ENCODE peak calls at places on chromosome 18, in seven cellular contexts. C is DND-41, I is psoas muscle, G is HFF-Myc, X is lower lobe of right lung, K is MM.1S, L is tibial nerve. V is an unnamed sample.

GRCh38 chr18:27942706-27943105 is 234.2 kb downstream of the CDH2 start:
- DNase-seq in C (no peak), I (no peak), G (no peak), X (no peak), K (no peak), L (no peak), V (no peak)

GRCh38 chr18:59032308-59032707 is 107.4 kb upstream of the SEC11C start:
- DNase-seq in C (no peak), I (no peak), G (no peak), X (no peak), K (no peak), L (no peak), V (no peak)

GRCh38 chr18:23689031-23689615 is at the start of gene LAMA3:
- DNase-seq in C (no peak), I (peak), G (no peak), X (peak), K (peak), L (peak), V (no peak)

GRCh38 chr18:22813648-22814328 is 119.3 kb upstream of the RBBP8 start:
- DNase-seq in C (no peak), I (no peak), G (no peak), X (no peak), K (peak), L (no peak), V (no peak)

GRCh38 chr18:11052800-11053199 is 96.6 kb downstream of the PIEZO2 start:
- DNase-seq in C (no peak), I (no peak), G (no peak), X (no peak), K (no peak), L (no peak), V (no peak)

GRCh38 chr18:46253498-46253897 is 149.3 kb downstream of the HAUS1 start:
- DNase-seq in C (no peak), I (peak), G (no peak), X (no peak), K (no peak), L (no peak), V (no peak)

GRCh38 chr18:70450658-70451253 is 161.9 kb downstream of the SOCS6 start:
- DNase-seq in C (no peak), I (no peak), G (no peak), X (no peak), K (no peak), L (no peak), V (no peak)

GRCh38 chr18:3823073-3823472 is 373.1 kb downstream of the TGIF1 start:
- DNase-seq in C (no peak), I (no peak), G (no peak), X (no peak), K (no peak), L (no peak), V (no peak)

GRCh38 chr18:29712785-29713184 is 1329.8 kb downstream of the DSC3 start:
- DNase-seq in C (no peak), I (no peak), G (no peak), X (no peak), K (no peak), L (no peak), V (no peak)

GRCh38 chr18:902179-902718 is 2.4 kb upstream of the ADCYAP1 start:
- DNase-seq in C (no peak), I (no peak), G (no peak), X (no peak), K (no peak), L (no peak), V (no peak)

GRCh38 chr18:61702007-61702406 is 190.8 kb downstream of the RNF152 start:
- DNase-seq in C (no peak), I (no peak), G (no peak), X (no peak), K (no peak), L (no peak), V (no peak)

GRCh38 chr18:9095297-9096012 is 7.0 kb upstream of the NDUFV2 start:
- DNase-seq in C (peak), I (no peak), G (no peak), X (no peak), K (peak), L (no peak), V (no peak)

GRCh38 chr18:46555213-46555612 is 101.8 kb downstream of the LOXHD1 start:
- DNase-seq in C (no peak), I (no peak), G (no peak), X (no peak), K (peak), L (no peak), V (no peak)

GRCh38 chr18:12766986-12767433 is 64.2 kb downstream of the PSMG2 start:
- DNase-seq in C (peak), I (no peak), G (no peak), X (no peak), K (no peak), L (no peak), V (no peak)

GRCh38 chr18:6816154-6816553 is 86.6 kb downstream of the ARHGAP28 start:
- DNase-seq in C (no peak), I (no peak), G (no peak), X (no peak), K (peak), L (no peak), V (no peak)

GRCh38 chr18:57427429-57428181 is 7.6 kb upstream of the ONECUT2 start:
- DNase-seq in C (no peak), I (no peak), G (no peak), X (no peak), K (no peak), L (no peak), V (no peak)
- H3K4me3 ChIP-seq in C (no peak), I (peak), G (no peak), X (peak), K (no peak), L (no peak), V (no peak)

DNA sequence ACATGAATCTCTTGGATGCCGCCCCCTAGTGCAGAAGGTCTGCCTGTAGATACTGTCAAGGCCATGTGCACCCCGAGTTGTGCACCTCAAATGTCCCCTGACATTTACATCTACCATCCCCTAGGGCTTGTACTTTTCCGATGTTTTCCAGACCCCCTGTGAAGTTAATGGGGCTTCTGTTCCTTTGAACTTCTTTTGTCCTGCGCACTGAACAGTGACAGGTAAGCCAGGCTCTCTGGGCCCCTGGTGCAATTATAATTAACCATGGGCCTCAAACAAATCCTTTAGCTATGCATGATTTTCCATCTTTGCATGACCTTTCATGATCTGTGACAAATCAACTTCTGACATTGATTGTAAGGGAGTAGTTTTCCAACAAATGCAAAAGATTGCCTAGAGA is 158.4 kb downstream of the FHOD3 start:
- DNase-seq in C (no peak), I (no peak), G (no peak), X (no peak), K (no peak), L (no peak), V (no peak)
- TF ChIP-seq CTCF in C (no peak), I (no peak), G (no peak), X (no peak), K (no peak), L (no peak), V (no peak)

DNA sequence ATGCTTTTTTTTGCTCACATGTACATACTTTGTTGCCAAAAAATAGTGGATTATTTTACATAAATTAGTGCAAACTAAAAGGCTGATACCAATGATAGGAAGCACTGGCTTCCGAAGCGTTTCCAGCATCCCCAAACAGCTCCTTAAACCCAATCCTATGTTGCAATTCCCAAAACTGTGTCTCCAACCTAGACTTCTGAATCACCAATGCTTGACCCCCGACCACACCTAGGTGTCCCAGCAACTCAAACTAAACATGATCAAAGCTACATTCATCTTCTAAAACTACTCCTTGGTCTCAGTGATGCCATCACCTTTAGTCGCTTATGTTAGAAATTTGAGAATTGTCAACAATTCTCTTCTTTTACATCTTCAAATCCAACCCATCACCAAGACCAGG is 13.4 kb downstream of the ATP8B1 start:
- DNase-seq in C (no peak), I (no peak), G (no peak), X (no peak), K (no peak), L (no peak), V (no peak)
- H3K4me3 ChIP-seq in C (no peak), I (no peak), G (peak), X (no peak), K (no peak), L (no peak), V (no peak)

DNA sequence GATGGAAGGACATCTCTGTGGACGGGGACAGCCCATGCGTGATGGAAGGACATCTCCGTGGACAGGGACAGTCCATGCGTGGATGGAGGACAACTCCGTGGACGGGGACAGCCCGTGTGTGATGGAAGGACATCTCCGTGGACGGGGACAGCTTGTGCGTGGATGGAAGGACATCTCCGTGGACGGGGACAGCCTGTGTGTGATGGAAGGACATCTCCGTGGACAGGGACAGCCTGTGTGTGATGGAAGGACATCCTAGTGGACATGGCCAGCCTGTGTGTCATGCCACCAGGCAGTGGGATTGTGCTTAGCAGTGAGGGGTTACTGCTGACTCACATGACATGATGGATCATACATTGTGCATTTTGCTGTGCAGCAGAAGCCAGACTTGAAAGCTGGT is 30.0 kb upstream of the NFATC1 start:
- DNase-seq in C (no peak), I (no peak), G (no peak), X (no peak), K (no peak), L (no peak), V (no peak)
- TF ChIP-seq CTCF in C (no peak), I (no peak), G (no peak), X (no peak), K (no peak), L (no peak), V (no peak)

V was measured in retinal pigment epithelial cell.